ENCODE peak calls at places on chromosomes 2 and 18, in five cellular contexts. Y, P, R, N and F are unnamed samples.

GRCh38 chr2:7269993-7270392 is 352.8 kb downstream of the RNF144A start:
- DNase-seq in P (no peak), N (no peak), Y (no peak), R (no peak), F (no peak)

GRCh38 chr2:37418956-37419355 is 74.5 kb downstream of the QPCT start:
- DNase-seq in R (peak; percentile 11), N (no peak), Y (no peak), P (no peak), F (no peak)

GRCh38 chr18:43904209-43904837 is 627.0 kb upstream of the SYT4 start:
- DNase-seq in P (no peak), N (no peak), R (no peak), Y (no peak), F (no peak)

GRCh38 chr18:10170375-10170774 is 256.6 kb downstream of the VAPA start:
- DNase-seq in P (no peak), R (no peak), Y (no peak), N (peak; percentile 7), F (no peak)

GRCh38 chr2:218285604-218286003 is 6.7 kb downstream of the TMBIM1 start:
- DNase-seq in Y (no peak), R (peak; percentile 68), N (no peak), P (peak; percentile 62), F (peak; percentile 76)

GRCh38 chr2:88765154-88765948 is 73.9 kb downstream of the RPIA start:
- DNase-seq in P (peak; percentile 31), N (peak; percentile 75), Y (no peak), R (peak; percentile 80), F (peak; percentile 15)

GRCh38 chr2:35503738-35504160 is 851.8 kb upstream of the CRIM1 start:
- DNase-seq in P (no peak), N (no peak), R (peak; percentile 88), Y (no peak), F (no peak)

GRCh38 chr2:120910069-120910468 is 174.4 kb downstream of the GLI2 start:
- DNase-seq in R (no peak), P (no peak), N (no peak), Y (no peak), F (no peak)

GRCh38 chr2:238761802-238762373 is 86.0 kb upstream of the TWIST2 start:
- DNase-seq in Y (no peak), N (no peak), P (no peak), R (peak; percentile 25), F (no peak)

GRCh38 chr2:45932278-45932975 is 281.0 kb downstream of the PRKCE start:
- DNase-seq in Y (no peak), P (no peak), R (peak; percentile 76), N (no peak), F (no peak)

GRCh38 chr2:121999273-121999672 is 243.8 kb downstream of the TSN start:
- DNase-seq in R (peak; percentile 6), Y (no peak), N (peak; percentile 66), P (no peak), F (no peak)

GRCh38 chr2:23824777-23825212 is 102.1 kb downstream of the ATAD2B start:
- DNase-seq in N (peak; percentile 38), R (no peak), Y (peak; percentile 17), P (no peak), F (no peak)

GRCh38 chr2:161199885-161200284 is 39.7 kb downstream of the TANK start:
- DNase-seq in R (no peak), N (no peak), Y (no peak), P (no peak), F (no peak)

GRCh38 chr2:6782523-6783061 is 83.1 kb downstream of the CMPK2 start:
- DNase-seq in R (no peak), N (no peak), Y (no peak), P (peak; percentile 84), F (no peak)

GRCh38 chr18:6406910-6407470 is 7.7 kb downstream of the L3MBTL4 start:
- DNase-seq in Y (no peak), P (no peak), N (no peak), R (no peak), F (no peak)

GRCh38 chr2:62016957-62017356 is 111.5 kb downstream of the COMMD1 start:
- DNase-seq in P (no peak), N (no peak), R (no peak), Y (no peak), F (no peak)

GRCh38 chr18:55048892-55049291 is 89.6 kb upstream of the CCDC68 start:
- DNase-seq in P (no peak), Y (no peak), R (peak; percentile 35), N (no peak), F (no peak)

GRCh38 chr2:7012141-7012809 is 95.1 kb downstream of the RNF144A start:
- DNase-seq in Y (no peak), P (no peak), N (no peak), R (no peak), F (peak; percentile 75)

GRCh38 chr18:9066817-9067306 is 35.6 kb upstream of the NDUFV2 start:
- DNase-seq in N (no peak), Y (no peak), R (peak; percentile 15), P (no peak), F (no peak)

GRCh38 chr18:11040823-11041712 is 108.3 kb downstream of the PIEZO2 start:
- DNase-seq in P (peak; percentile 48), N (peak; percentile 84), Y (peak; percentile 8), R (peak; percentile 1), F (no peak)

GRCh38 chr2:9631976-9632700 is 1.3 kb upstream of the YWHAQ start:
- DNase-seq in Y (no peak), N (no peak), P (no peak), R (no peak), F (peak; percentile 57)

GRCh38 chr18:45838302-45839070 is 13.0 kb downstream of the SIGLEC15 start:
- DNase-seq in Y (no peak), N (no peak), P (no peak), R (no peak), F (no peak)

GRCh38 chr18:12257996-12258718 is 4.0 kb downstream of the CIDEA start:
- DNase-seq in R (peak; percentile 81), N (no peak), P (no peak), Y (peak; percentile 73), F (no peak)

GRCh38 chr2:167420261-167420660 is 532.0 kb downstream of the XIRP2 start:
- DNase-seq in P (no peak), R (no peak), N (no peak), Y (no peak), F (no peak)

GRCh38 chr2:85994421-85994777 is 105.6 kb upstream of the ST3GAL5 start:
- DNase-seq in Y (no peak), P (no peak), N (no peak), R (no peak), F (no peak)

GRCh38 chr2:16322308-16323130 is 343.1 kb downstream of the CYRIA start:
- DNase-seq in R (no peak), Y (no peak), P (no peak), N (no peak), F (no peak)

GRCh38 chr18:805008-805754 is 6.9 kb downstream of the YES1 start:
- DNase-seq in R (no peak), P (no peak), N (no peak), Y (no peak), F (no peak)

GRCh38 chr2:172710584-172711024 is 25.0 kb upstream of the RAPGEF4 start:
- DNase-seq in P (no peak), N (peak; percentile 54), R (peak; percentile 94), Y (peak; percentile 82), F (no peak)

GRCh38 chr2:64992990-64993389 is 3.8 kb downstream of the SLC1A4 start:
- DNase-seq in N (no peak), Y (no peak), R (no peak), P (no peak), F (no peak)

GRCh38 chr2:22999951-23000350 is 385.0 kb upstream of the KLHL29 start:
- DNase-seq in N (no peak), R (no peak), Y (no peak), P (no peak), F (no peak)

GRCh38 chr2:202609381-202610145 is 25.2 kb upstream of the FAM117B start:
- DNase-seq in P (no peak), R (peak; percentile 80), Y (no peak), N (peak; percentile 47), F (no peak)

GRCh38 chr2:101792208-101792607 is 94.7 kb downstream of the MAP4K4 start:
- DNase-seq in N (no peak), P (no peak), R (no peak), Y (no peak), F (no peak)

GRCh38 chr2:75604479-75604878 is 42.1 kb upstream of the MRPL19 start:
- DNase-seq in P (no peak), N (no peak), R (no peak), Y (no peak), F (no peak)

GRCh38 chr2:4219571-4219970 is 516.2 kb downstream of the DCDC2C start:
- DNase-seq in R (no peak), N (no peak), P (no peak), Y (no peak), F (no peak)

GRCh38 chr18:2981212-2981728 is 31.7 kb downstream of the LPIN2 start:
- DNase-seq in R (peak; percentile 69), Y (no peak), N (no peak), P (no peak), F (no peak)

GRCh38 chr18:46169464-46169941 is 65.3 kb downstream of the HAUS1 start:
- DNase-seq in R (peak; percentile 73), P (no peak), N (no peak), Y (no peak), F (no peak)

GRCh38 chr2:164514491-164514890 is 106.8 kb downstream of the GRB14 start:
- DNase-seq in N (no peak), P (no peak), Y (peak; percentile 72), R (peak; percentile 86), F (no peak)

GRCh38 chr18:48374423-48375149 is 34.6 kb downstream of the ZBTB7C start:
- DNase-seq in N (no peak), P (no peak), Y (no peak), R (no peak), F (no peak)
- H3K4me3 ChIP-seq in N (no peak overlapping the region), P (no peak overlapping the region), Y (no peak overlapping the region), R (no peak overlapping the region), F (no peak overlapping the region)

DNA sequence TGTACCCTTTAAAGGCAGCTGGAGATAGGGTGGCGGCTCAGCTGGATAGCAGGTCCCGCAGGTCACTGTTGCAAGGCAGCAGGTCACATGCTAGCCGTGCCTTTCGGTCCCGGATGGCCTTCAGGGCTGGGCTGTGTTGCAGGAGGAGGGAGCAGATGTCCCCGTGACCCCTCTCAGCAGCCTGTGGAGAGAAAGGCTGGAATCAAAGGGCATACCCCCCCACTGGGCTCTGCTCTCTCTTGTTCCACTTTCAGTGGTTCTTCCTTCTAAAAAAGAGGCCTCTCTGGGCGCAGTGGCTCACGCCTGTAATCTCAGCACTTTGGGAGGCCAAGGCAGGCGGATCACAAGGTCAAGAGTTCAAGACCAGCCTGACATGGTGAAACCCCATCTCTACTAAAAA is 4.4 kb upstream of the ANKRD23 start:
- DNase-seq in N (no peak), Y (no peak), P (no peak), R (no peak), F (no peak)
- H3K4me1 ChIP-seq in N (no peaks in the 10 kb centered on the region), Y (no peaks in the 10 kb centered on the region), P (no peaks in the 10 kb centered on the region), R (no peaks in the 10 kb centered on the region), F (peaks cover 2% of the 10 kb centered on the region)

DNA sequence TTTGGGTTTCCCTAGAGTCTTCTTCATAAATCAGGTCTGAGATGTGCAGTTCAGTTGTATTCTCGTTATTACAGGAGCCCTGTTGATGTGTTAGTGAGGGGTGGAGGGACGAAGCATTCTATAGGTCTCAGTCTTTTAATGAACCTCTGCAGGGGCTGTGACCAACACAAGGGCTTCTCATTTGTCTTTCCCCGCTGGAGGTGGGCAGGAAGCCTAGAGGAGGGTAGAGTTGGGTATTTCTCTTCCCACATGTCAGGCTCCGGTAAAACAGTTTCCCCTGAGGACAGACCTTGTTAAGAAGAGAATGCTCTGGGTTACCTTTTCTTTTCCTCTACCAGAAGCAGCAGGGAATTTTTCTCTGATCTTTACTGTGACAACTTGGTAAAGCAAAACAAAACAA is 31.2 kb downstream of the PROC start:
- DNase-seq in Y (no peak), R (no peak), N (no peak), P (peak; percentile 7), F (no peak)
- H3K27ac ChIP-seq in Y (no peak overlapping the region), R (no peak overlapping the region), N (no peak overlapping the region), P (no peak overlapping the region), F (no peak overlapping the region)

GRCh38 chr18:57630002-57630758 is 8.5 kb upstream of the NARS1 start:
- DNase-seq in R (peak; percentile 93), N (peak; percentile 98), P (peak; percentile 97), Y (peak; percentile 88), F (peak; percentile 98)
- H3K4me3 ChIP-seq in R (peak overlapping the region; percentile 68), N (peak overlapping the region; percentile 68), P (peak overlapping the region; percentile 43), Y (peak overlapping the region; percentile 60), F (peak overlapping the region; percentile 66)